ENCODE peak calls at places on chromosomes 16 and 17, in nine cellular contexts. Z is SK-N-SH; Y is DND-41; L is GM23248; D is dorsolateral prefrontal cortex; W is heart right ventricle; U is transverse colon; G is CD8-positive, alpha-beta memory T cell; Q is tibial artery. I is an unnamed sample.
A peak's percentile ranks its signal among the peaks of the same experiment; 100 is the strongest.

GRCh38 chr17:7219812-7220592 is at the start of the genes ACADVL and DLG4:
- DNase-seq in Y (peak; percentile 80), W (peak; percentile 94), D (peak; percentile 87), Z (peak; percentile 90), L (peak; percentile 98), G (peak; percentile 65), Q (peak; percentile 94), U (peak; percentile 93), I (peak; percentile 96)

GRCh38 chr16:16782153-16782552 is 403.2 kb downstream of the NPIPA7 start:
- DNase-seq in W (no peak), Q (no peak), D (no peak), Z (no peak), G (no peak), U (no peak), Y (no peak), L (no peak), I (no peak)

GRCh38 chr17:68613739-68614298 is 12.7 kb upstream of the FAM20A start:
- DNase-seq in Q (peak; percentile 31), G (no peak), Z (peak; percentile 46), Y (peak; percentile 44), W (peak; percentile 71), D (no peak), U (no peak), L (peak; percentile 74), I (no peak)

GRCh38 chr17:57372156-57372555 is 115.8 kb downstream of the MSI2 start:
- DNase-seq in W (no peak), G (no peak), D (no peak), L (peak; percentile 9), Z (no peak), U (no peak), Q (no peak), Y (no peak), I (no peak)

GRCh38 chr17:18224428-18225120 is 861 bp upstream of the LLGL1 start:
- DNase-seq in G (no peak), U (no peak), Y (no peak), Q (no peak), L (no peak), W (peak; percentile 24), D (no peak), Z (peak; percentile 41), I (no peak)

GRCh38 chr17:45256114-45256966 is 5.6 kb downstream of the SPATA32 start:
- DNase-seq in U (no peak), G (no peak), W (no peak), D (no peak), L (no peak), Y (peak; percentile 67), Q (no peak), Z (no peak), I (no peak)

GRCh38 chr17:3693829-3694231 is 2.1 kb downstream of the P2RX5 start:
- DNase-seq in U (peak; percentile 27), Z (no peak), Q (no peak), L (no peak), Y (no peak), G (peak; percentile 32), W (no peak), D (no peak), I (no peak)

GRCh38 chr17:38364741-38365140 is 13.1 kb downstream of the SOCS7 start:
- DNase-seq in L (no peak), G (no peak), Z (no peak), Q (no peak), D (no peak), W (no peak), Y (no peak), U (no peak), I (no peak)

GRCh38 chr17:3015890-3016289 is 47.5 kb downstream of the OR1D5 start:
- DNase-seq in L (peak; percentile 69), D (no peak), Z (no peak), G (no peak), Y (no peak), W (no peak), Q (no peak), U (no peak), I (no peak)

GRCh38 chr17:73399056-73399455 is 87.3 kb upstream of the CDC42EP4 start:
- DNase-seq in D (no peak), Q (no peak), Z (no peak), W (no peak), U (no peak), G (no peak), L (no peak), Y (no peak), I (no peak)

GRCh38 chr17:82913304-82914043 is 73.7 kb upstream of the ZNF750 start:
- DNase-seq in D (no peak), W (no peak), G (no peak), Z (peak; percentile 79), Y (no peak), L (no peak), Q (no peak), U (no peak), I (no peak)

GRCh38 chr17:352421-353212 is at the start of gene RPH3AL:
- DNase-seq in L (peak; percentile 20), D (no peak), G (no peak), Q (peak; percentile 39), U (peak; percentile 80), Y (no peak), W (peak; percentile 69), Z (no peak), I (no peak)

GRCh38 chr17:44155488-44155887 is 13.8 kb downstream of the HROB start:
- DNase-seq in Z (no peak), Y (no peak), D (no peak), Q (no peak), L (no peak), G (no peak), U (no peak), W (no peak), I (no peak)

GRCh38 chr17:2227025-2227699 is 76.4 kb downstream of the SMG6 start:
- DNase-seq in W (no peak), Z (peak; percentile 41), U (no peak), Q (no peak), L (peak; percentile 32), D (no peak), G (no peak), Y (no peak), I (no peak)

GRCh38 chr17:48542114-48542955 is 2.6 kb downstream of the HOXB2 start:
- DNase-seq in Y (no peak), U (no peak), G (peak; percentile 5), W (no peak), Q (no peak), L (peak; percentile 63), Z (no peak), D (no peak), I (no peak)
- H3K27me3 ChIP-seq in Y (peaks cover 36% of the 10 kb centered on the region), U (peaks cover 17% of the 10 kb centered on the region), G (peaks cover 4% of the 10 kb centered on the region), W (peaks cover 90% of the 10 kb centered on the region), Q (peaks cover 5% of the 10 kb centered on the region), L (no peaks in the 10 kb centered on the region), Z (peaks cover 97% of the 10 kb centered on the region), D (peaks cover 98% of the 10 kb centered on the region), I (no peaks in the 10 kb centered on the region)

GRCh38 chr17:39607057-39607850 is 466 bp downstream of the NEUROD2 start:
- DNase-seq in L (no peak), G (no peak), D (no peak), U (no peak), Z (no peak), W (no peak), Y (no peak), Q (no peak), I (no peak)

GRCh38 chr17:39604911-39605491 is 2.7 kb downstream of the NEUROD2 start:
- DNase-seq in D (no peak), Q (no peak), Y (no peak), G (no peak), L (no peak), W (no peak), U (no peak), Z (no peak), I (no peak)

GRCh38 chr17:39607851-39608130 is at the start of gene NEUROD2:
- DNase-seq in L (no peak), Q (no peak), Z (no peak), G (no peak), D (no peak), W (no peak), U (no peak), Y (no peak), I (no peak)

GRCh38 chr17:39606434-39607056 is 1.2 kb downstream of the NEUROD2 start:
- DNase-seq in W (no peak), D (no peak), Y (no peak), U (no peak), G (no peak), Q (no peak), Z (no peak), L (no peak), I (no peak)

GRCh38 chr17:39605492-39606433 is 2.0 kb downstream of the NEUROD2 start:
- DNase-seq in Z (peak; percentile 66), U (no peak), Q (no peak), W (no peak), L (no peak), G (no peak), Y (no peak), D (no peak), I (no peak)
- H3K27me3 ChIP-seq in Z (peaks cover 94% of the 10 kb centered on the region), U (peaks cover 93% of the 10 kb centered on the region), Q (peaks cover 15% of the 10 kb centered on the region), W (peaks cover 99% of the 10 kb centered on the region), L (peaks cover 84% of the 10 kb centered on the region), G (peaks cover 63% of the 10 kb centered on the region), Y (peaks cover 26% of the 10 kb centered on the region), D (peaks cover 67% of the 10 kb centered on the region), I (peaks cover 54% of the 10 kb centered on the region)

GRCh38 chr17:61413654-61414133 is 14.1 kb downstream of the TBX2 start:
- DNase-seq in W (no peak), Y (peak; percentile 1), Z (peak; percentile 30), Q (no peak), U (no peak), L (no peak), D (no peak), G (no peak), I (peak; percentile 42)
- H3K27me3 ChIP-seq in W (peaks cover 14% of the 10 kb centered on the region), Y (peaks cover 34% of the 10 kb centered on the region), Z (no peaks in the 10 kb centered on the region), Q (no peaks in the 10 kb centered on the region), U (peaks cover 47% of the 10 kb centered on the region), L (no peaks in the 10 kb centered on the region), D (peaks cover 37% of the 10 kb centered on the region), G (peaks cover 19% of the 10 kb centered on the region), I (no peaks in the 10 kb centered on the region)

DNA sequence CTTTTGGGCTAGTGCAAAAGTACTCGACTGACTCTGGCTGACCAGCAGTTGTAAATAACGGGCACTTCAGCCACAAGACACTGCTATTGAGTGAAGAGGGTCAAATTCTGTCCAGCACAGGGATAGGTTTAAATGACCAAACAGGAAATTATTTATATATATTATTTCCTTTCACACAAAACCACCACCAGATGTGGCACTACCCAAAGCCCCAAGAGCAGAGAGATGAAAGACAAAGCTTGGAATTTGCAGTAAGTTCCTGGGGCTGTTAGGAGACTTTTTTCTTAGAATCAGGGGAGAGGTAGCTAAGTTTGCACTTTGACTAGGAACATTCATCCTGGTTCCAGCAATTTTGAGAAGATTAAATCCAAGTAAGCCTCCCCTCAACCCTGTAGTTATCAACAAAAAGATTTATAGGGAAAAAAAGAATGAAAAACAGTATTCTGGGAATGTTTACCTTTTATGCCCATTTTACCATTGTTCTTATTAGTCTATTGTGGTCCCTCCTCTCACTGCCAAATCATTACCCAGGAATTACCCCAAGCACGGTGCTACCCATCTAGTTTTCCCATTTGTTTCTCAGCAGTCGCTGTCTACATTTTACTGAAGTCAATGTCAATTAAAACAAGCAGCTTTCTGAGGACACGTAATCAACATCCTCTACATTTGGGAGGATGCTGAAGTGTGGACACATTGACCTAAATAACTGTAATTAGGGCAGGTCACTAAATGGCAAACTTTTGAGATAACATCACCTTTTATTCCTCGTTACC is 43.5 kb downstream of the GRB7 start:
- DNase-seq in Y (peak; percentile 27), Q (no peak), Z (no peak), D (no peak), L (no peak), U (no peak), G (no peak), W (no peak), I (no peak)
- H3K27me3 ChIP-seq in Y (peaks cover 7% of the 10 kb centered on the region), Q (no peaks in the 10 kb centered on the region), Z (peaks cover 67% of the 10 kb centered on the region), D (peaks cover 4% of the 10 kb centered on the region), L (peaks cover 79% of the 10 kb centered on the region), U (no peaks in the 10 kb centered on the region), G (no peaks in the 10 kb centered on the region), W (peaks cover 39% of the 10 kb centered on the region), I (no peaks in the 10 kb centered on the region)